ENCODE peak calls at places on chromosomes 7 and 10, in four cellular contexts. T, S, F and V are unnamed samples.
A peak's percentile ranks its signal among the peaks of the same experiment; 100 is the strongest.

GRCh38 chr10:101570764-101571572 is 17.1 kb downstream of the POLL start:
- DNase-seq in T (no peak), S (no peak), F (no peak), V (peak; percentile 16)

GRCh38 chr7:70574314-70574713 is 557.6 kb upstream of the GALNT17 start:
- DNase-seq in T (no peak), S (no peak), F (no peak), V (no peak)

GRCh38 chr10:7773845-7774801 is 13.7 kb downstream of the KIN start:
- DNase-seq in T (peak; percentile 17), S (no peak), F (peak; percentile 89), V (peak; percentile 91)

GRCh38 chr10:50508315-50509051 is 115.3 kb downstream of the SGMS1 start:
- DNase-seq in T (no peak), S (no peak), F (no peak), V (peak; percentile 15)

GRCh38 chr10:16999665-17000451 is 129.8 kb downstream of the CUBN start:
- DNase-seq in T (no peak), S (no peak), F (no peak), V (no peak)

GRCh38 chr10:74855439-74855838 is 29.0 kb downstream of the KAT6B start:
- DNase-seq in T (no peak), S (no peak), F (no peak), V (no peak)

GRCh38 chr7:41698726-41699125 is 4.2 kb downstream of the INHBA start:
- DNase-seq in T (no peak), S (no peak), F (no peak), V (no peak)

GRCh38 chr7:35714862-35715261 is 19.9 kb upstream of the HERPUD2 start:
- DNase-seq in T (no peak), S (no peak), F (no peak), V (no peak)

GRCh38 chr10:32139223-32140073 is 83.2 kb upstream of the KIF5B start:
- DNase-seq in T (peak; percentile 76), S (peak; percentile 89), F (peak; percentile 44), V (peak; percentile 50)

GRCh38 chr10:118408145-118408544 is 66.0 kb upstream of the FAM204A start:
- DNase-seq in T (no peak), S (no peak), F (no peak), V (no peak)

GRCh38 chr10:132148261-132149251 is 38.2 kb upstream of the DPYSL4 start:
- DNase-seq in T (no peak), S (peak; percentile 54), F (no peak), V (no peak)

GRCh38 chr10:34351161-34351560 is 463.9 kb downstream of the PARD3 start:
- DNase-seq in T (no peak), S (no peak), F (no peak), V (no peak)

GRCh38 chr7:96184783-96185182 is 137.1 kb downstream of the SLC25A13 start:
- DNase-seq in T (no peak), S (no peak), F (no peak), V (no peak)

GRCh38 chr7:102063736-102064135 is 222.9 kb upstream of the SH2B2 start:
- DNase-seq in T (no peak), S (peak; percentile 56), F (no peak), V (no peak)

GRCh38 chr7:104972510-104972909 is 41.5 kb upstream of the KMT2E start:
- DNase-seq in T (no peak), S (no peak), F (no peak), V (no peak)

GRCh38 chr10:124636271-124636993 is 107.7 kb downstream of the FAM53B start:
- DNase-seq in T (no peak), S (no peak), F (no peak), V (no peak)

GRCh38 chr7:122791959-122792545 is 89.3 kb upstream of the RNF148 start:
- DNase-seq in T (no peak), S (no peak), F (no peak), V (no peak)

GRCh38 chr7:129612112-129613015 is 844 bp downstream of the NRF1 start:
- DNase-seq in T (peak; percentile 70), S (peak; percentile 88), F (peak; percentile 66), V (peak; percentile 55)

GRCh38 chr10:124094419-124094785 is 1.0 kb upstream of the CHST15 start:
- DNase-seq in T (no peak), S (no peak), F (no peak), V (no peak)

GRCh38 chr7:106415433-106415832 is 130.7 kb upstream of the NAMPT start:
- DNase-seq in T (no peak), S (no peak), F (no peak), V (no peak)

GRCh38 chr10:22615819-22616499 is 98.4 kb downstream of the PIP4K2A start:
- DNase-seq in T (no peak), S (peak; percentile 73), F (no peak), V (peak; percentile 28)

GRCh38 chr10:94102436-94102835 is 108.7 kb downstream of the PLCE1 start:
- DNase-seq in T (no peak), S (no peak), F (no peak), V (no peak)

GRCh38 chr7:12403287-12404181 is at the start of gene VWDE:
- DNase-seq in T (no peak), S (no peak), F (peak; percentile 78), V (peak; percentile 69)

DNA sequence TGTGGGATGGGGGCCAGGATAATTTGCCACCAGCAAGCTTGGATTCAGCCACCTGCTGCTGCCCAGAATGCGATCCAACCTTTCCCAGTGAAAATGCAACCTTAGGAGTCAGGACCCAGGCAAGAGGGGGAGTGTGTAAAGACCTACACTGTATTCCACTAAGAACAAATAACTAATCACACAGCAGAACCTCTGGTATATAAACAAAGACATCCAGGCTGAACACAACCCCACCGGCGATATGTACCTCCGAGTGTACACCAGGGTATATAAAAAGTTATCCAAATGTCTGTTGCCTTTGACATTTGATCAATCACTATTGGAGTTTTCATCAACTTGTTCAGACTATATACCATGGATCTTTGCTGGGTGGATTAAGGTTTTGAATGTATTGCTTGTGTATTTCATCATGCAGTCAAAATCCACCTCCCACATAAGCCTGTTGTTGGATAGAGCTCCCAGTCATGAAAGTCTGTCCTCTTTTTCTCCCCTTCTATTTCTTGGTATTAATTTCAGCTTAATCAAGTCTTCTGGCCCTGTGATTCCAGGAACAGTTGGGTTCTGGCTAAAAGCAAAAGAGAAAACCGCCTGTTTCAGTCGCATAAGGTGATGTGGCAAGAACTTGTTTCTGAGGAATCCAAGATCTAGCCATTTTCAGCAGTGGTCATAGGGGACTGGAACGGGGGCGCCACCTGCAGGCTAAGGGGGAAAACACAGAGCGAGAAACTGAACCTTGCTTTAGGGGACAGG is 290.7 kb downstream of the CCDC3 start:
- DNase-seq in T (peak; percentile 70), S (peak; percentile 88), F (peak; percentile 72), V (peak; percentile 77)
- TF ChIP-seq CTCF in T (peak; percentile 91), S (peak; percentile 90), F (peak; percentile 84), V (peak; percentile 82)

GRCh38 chr7:117480978-117481377 is 1.2 kb downstream of the CFTR start:
- DNase-seq in T (no peak), S (no peak), F (no peak), V (no peak)

GRCh38 chr7:117479480-117480224 is at the start of gene CFTR:
- DNase-seq in T (peak; percentile 16), S (no peak), F (peak; percentile 24), V (peak; percentile 69)

DNA sequence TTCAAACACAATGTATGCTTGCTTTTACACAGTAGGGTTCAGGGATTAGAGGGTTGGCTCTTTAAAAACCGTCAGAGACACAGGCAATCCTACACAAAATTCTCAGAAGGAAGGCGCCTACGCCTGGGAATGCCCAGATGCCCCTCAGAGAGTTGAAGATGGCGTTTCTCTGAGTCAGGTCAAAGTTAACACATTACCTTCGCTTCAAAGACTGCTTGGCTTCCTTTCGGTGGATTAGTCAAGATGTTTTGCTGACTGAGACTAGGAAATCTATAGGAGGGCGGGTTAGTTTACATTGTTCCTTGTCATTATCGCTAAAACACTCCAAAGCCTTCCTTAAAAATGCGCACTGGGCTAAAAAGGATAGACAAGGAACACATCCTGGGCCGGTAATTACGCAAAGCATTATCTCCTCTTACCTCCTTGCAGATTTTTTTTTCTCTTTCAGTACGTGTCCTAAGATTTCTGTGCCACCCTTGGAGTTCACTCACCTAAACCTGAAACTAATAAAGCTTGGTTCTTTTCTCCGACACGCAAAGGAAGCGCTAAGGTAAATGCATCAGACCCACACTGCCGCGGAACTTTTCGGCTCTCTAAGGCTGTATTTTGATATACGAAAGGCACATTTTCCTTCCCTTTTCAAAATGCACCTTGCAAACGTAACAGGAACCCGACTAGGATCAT is 887 bp upstream of the CFTR start:
- DNase-seq in T (no peak), S (no peak), F (no peak), V (no peak)
- H3K4me3 ChIP-seq in T (peak overlapping the region; percentile 14), S (peak overlapping the region; percentile 32), F (no peak overlapping the region), V (peak overlapping the region; percentile 35)

DNA sequence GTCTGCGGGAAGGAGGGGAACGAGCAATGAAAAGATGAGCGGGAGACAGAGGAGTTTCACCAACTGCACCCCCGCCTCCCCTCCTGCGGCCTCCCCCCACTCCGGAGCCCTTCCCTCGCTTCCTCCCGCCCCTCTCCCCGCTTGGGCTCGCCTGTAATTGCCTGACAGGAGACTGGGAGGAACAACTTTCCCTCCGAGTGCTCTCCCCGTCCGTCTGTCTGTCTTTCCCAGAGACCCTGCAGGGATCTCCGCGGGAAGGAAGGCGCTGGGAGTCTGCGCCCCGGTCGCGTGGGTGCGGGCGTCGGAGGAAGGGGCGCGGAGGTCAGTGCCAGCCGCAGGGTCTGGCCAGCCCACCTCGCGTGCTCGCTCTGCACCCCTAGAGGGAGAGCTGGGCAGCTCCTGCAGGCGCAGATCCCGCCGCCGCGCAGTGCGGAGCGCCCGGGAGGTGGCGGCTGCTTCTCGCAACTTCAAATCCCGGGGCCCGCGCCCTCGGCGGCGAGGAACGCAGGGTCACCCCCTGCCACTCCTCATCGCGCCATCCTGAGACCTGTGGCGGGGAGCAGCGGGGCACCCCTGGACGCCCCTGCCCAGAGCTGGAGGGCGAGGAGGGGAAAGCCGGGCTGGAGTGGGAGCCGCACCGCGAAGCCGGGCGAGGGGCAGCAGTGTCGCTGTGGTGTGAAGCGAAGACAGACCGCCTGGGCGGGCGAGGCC is 527 bp upstream of the NRP1 start:
- DNase-seq in T (peak; percentile 87), S (peak; percentile 90), F (peak; percentile 74), V (peak; percentile 65)
- TF ChIP-seq POLR2A in T (no peak), S (no peak), F (peak; percentile 44), V (peak; percentile 62)

GRCh38 chr7:39357648-39358047 is 208.6 kb upstream of the YAE1 start:
- DNase-seq in T (no peak), S (no peak), F (no peak), V (no peak)
- TF ChIP-seq CTCF in T (no peak), S (no peak), F (no peak), V (no peak)

DNA sequence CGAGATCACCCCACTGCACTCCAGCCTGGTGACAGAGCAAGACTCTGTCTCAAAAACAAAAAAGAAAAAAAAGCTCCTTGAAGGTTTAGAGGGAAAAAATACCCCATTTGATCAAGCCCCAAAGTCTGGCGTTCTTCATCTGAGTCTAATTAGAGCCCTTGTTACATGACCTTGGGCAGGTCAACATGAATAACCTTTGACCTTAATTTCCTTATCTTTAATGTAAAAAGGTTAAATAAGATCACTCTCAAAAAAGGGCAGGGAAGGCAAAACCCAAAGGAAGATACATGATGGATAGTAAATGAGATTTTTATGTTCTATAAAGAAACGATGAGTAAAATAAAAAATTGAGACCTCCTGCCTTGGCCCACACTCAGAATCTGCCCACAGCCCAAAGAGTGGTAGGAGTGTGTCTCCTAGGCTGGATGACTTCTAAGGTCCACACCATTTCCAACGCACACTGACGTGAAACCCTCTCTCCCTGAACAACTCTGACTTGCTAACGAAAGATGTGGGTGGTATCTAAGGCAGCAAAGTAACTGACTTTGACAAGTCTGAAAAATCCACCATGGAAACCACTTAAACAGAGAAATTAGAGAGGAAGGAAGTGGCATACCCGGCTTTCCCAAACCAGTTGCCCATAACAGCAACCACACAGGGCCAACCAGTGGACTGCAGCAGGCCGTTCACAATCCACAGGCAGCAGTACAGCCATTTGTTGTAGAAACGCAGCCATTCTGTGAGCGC is 40.1 kb downstream of the SLC37A3 start:
- DNase-seq in T (no peak), S (no peak), F (no peak), V (no peak)
- H3K4me3 ChIP-seq in T (no peak overlapping the region), S (no peak overlapping the region), F (no peak overlapping the region), V (no peak overlapping the region)